ENCODE peak calls at places on chromosomes 12 and 14, in five cellular contexts. B is pancreas, V is Peyer's patch, W is endodermal cell, T is right lobe of liver. O is an unnamed sample.

GRCh38 chr12:47079894-47080724 is at the start of gene AMIGO2:
- DNase-seq in B (peak; percentile 37), V (peak; percentile 62), W (peak; percentile 88), T (peak; percentile 63), O (no peak)

GRCh38 chr12:38713294-38713693 is 192.1 kb downstream of the CPNE8 start:
- DNase-seq in B (no peak), V (no peak), W (no peak), T (no peak), O (no peak)

GRCh38 chr12:29547151-29547561 is 49.7 kb upstream of the OVCH1 start:
- DNase-seq in B (no peak), V (no peak), W (no peak), T (no peak), O (no peak)

GRCh38 chr12:55745361-55746146 is 2.6 kb downstream of the GDF11 start:
- DNase-seq in B (no peak), V (no peak), W (peak; percentile 93), T (no peak), O (no peak)

GRCh38 chr12:57460457-57461325 is 1.1 kb downstream of the GLI1 start:
- DNase-seq in B (no peak), V (no peak), W (peak; percentile 95), T (peak; percentile 44), O (no peak)

GRCh38 chr12:132472386-132472785 is 17.6 kb upstream of the FBRSL1 start:
- DNase-seq in B (no peak), V (no peak), W (no peak), T (peak; percentile 15), O (no peak)

GRCh38 chr12:124694846-124695497 is 127.6 kb upstream of the NCOR2 start:
- DNase-seq in B (no peak), V (no peak), W (no peak), T (no peak), O (no peak)

GRCh38 chr14:22131749-22132476 is 457.1 kb downstream of the DAD1 start:
- DNase-seq in B (no peak), V (no peak), W (peak; percentile 81), T (no peak), O (no peak)

GRCh38 chr14:58796636-58797429 is 159.1 kb downstream of the DACT1 start:
- DNase-seq in B (no peak), V (no peak), W (peak; percentile 68), T (no peak), O (peak; percentile 43)

GRCh38 chr12:116943419-116944372 is 32.9 kb downstream of the FBXW8 start:
- DNase-seq in B (no peak), V (no peak), W (no peak), T (no peak), O (no peak)

GRCh38 chr14:36513451-36514277 is 6.4 kb downstream of the NKX2-1 start:
- DNase-seq in B (no peak), V (no peak), W (peak; percentile 85), T (no peak), O (no peak)

GRCh38 chr14:63656194-63656593 is 14.5 kb upstream of the WDR89 start:
- DNase-seq in B (no peak), V (no peak), W (no peak), T (no peak), O (no peak)

GRCh38 chr14:63922696-63923421 is 70.1 kb downstream of the SYNE2 start:
- DNase-seq in B (peak; percentile 6), V (no peak), W (no peak), T (no peak), O (no peak)

GRCh38 chr12:94404854-94405253 is 54.8 kb downstream of the CEP83 start:
- DNase-seq in B (no peak), V (no peak), W (no peak), T (no peak), O (no peak)

GRCh38 chr14:98819867-98820206 is 452.2 kb downstream of the BCL11B start:
- DNase-seq in B (no peak), V (no peak), W (no peak), T (no peak), O (no peak)

GRCh38 chr14:34699873-34700621 is 14.3 kb downstream of the CFL2 start:
- DNase-seq in B (no peak), V (no peak), W (no peak), T (no peak), O (no peak)

GRCh38 chr12:63206908-63207307 is 55.9 kb upstream of the AVPR1A start:
- DNase-seq in B (peak; percentile 8), V (no peak), W (no peak), T (peak; percentile 34), O (no peak)

GRCh38 chr14:105854600-105855245 is 328.3 kb downstream of the TMEM121 start:
- DNase-seq in B (no peak), V (no peak), W (peak; percentile 24), T (no peak), O (no peak)

GRCh38 chr12:108307006-108307405 is 32.1 kb downstream of the CMKLR1 start:
- DNase-seq in B (no peak), V (no peak), W (no peak), T (no peak), O (no peak)

GRCh38 chr12:6219980-6220379 is 19.8 kb downstream of the CD9 start:
- DNase-seq in B (no peak), V (no peak), W (no peak), T (no peak), O (no peak)

GRCh38 chr12:107967170-107967569 is 161.9 kb upstream of the WSCD2 start:
- DNase-seq in B (no peak), V (no peak), W (no peak), T (no peak), O (no peak)

GRCh38 chr14:83071888-83072501 is 1538.3 kb upstream of the SEL1L start:
- DNase-seq in B (no peak), V (no peak), W (no peak), T (no peak), O (no peak)

DNA sequence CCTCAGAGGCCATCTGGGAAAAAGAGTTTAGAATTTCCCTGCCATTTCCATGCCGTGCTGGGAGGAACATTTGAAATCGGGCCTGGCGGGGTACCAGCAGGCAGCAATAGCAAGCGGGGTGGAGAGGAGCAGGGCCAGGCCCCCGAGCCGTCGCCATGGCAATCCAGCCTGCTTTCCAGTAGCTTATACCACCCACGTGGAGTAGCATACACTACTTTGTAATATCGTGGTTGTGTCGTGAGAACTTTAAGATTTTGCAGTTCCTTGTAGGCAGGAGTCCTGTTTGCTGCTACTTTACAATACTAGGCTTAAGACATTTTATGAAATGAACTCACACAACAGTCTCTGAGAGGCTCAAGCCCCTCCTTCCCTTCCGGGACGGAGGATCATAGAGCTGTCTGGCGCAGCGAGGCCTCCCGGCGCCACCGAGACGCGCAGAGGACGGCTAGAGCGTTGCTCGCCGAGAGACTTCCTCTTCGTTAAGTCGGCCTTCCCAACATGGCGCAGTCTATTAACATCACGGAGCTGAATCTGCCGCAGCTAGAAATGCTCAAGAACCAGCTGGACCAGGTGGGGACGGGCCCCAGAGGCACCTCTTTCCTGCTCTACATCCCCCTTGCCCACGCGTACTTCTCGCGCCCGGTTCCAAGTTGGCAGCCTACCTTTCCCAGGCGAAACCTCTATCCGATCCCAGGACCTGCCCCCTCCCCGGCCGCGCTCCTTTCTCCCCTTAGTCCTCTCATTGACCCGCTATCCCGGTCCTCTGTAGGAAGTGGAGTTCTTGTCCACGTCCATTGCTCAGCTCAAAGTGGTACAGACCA is at the start of gene PFDN5:
- DNase-seq in B (peak; percentile 86), V (peak; percentile 87), W (peak; percentile 98), T (peak; percentile 90), O (peak; percentile 77)
- TF ChIP-seq CTCF in B (peak; percentile 13), V (peak; percentile 10), W (no peak), T (no peak), O (no peak)

GRCh38 chr12:106131671-106132070 is 7.1 kb downstream of the NUAK1 start:
- DNase-seq in B (no peak), V (no peak), W (peak; percentile 75), T (no peak), O (no peak)

GRCh38 chr12:106134294-106134949 is 4.3 kb downstream of the NUAK1 start:
- DNase-seq in B (no peak), V (no peak), W (peak; percentile 70), T (no peak), O (no peak)

GRCh38 chr12:106132175-106133135 is 6.3 kb downstream of the NUAK1 start:
- DNase-seq in B (no peak), V (no peak), W (peak; percentile 82), T (no peak), O (no peak)

GRCh38 chr12:106135075-106135474 is 3.7 kb downstream of the NUAK1 start:
- DNase-seq in B (no peak), V (no peak), W (peak; percentile 66), T (no peak), O (no peak)

DNA sequence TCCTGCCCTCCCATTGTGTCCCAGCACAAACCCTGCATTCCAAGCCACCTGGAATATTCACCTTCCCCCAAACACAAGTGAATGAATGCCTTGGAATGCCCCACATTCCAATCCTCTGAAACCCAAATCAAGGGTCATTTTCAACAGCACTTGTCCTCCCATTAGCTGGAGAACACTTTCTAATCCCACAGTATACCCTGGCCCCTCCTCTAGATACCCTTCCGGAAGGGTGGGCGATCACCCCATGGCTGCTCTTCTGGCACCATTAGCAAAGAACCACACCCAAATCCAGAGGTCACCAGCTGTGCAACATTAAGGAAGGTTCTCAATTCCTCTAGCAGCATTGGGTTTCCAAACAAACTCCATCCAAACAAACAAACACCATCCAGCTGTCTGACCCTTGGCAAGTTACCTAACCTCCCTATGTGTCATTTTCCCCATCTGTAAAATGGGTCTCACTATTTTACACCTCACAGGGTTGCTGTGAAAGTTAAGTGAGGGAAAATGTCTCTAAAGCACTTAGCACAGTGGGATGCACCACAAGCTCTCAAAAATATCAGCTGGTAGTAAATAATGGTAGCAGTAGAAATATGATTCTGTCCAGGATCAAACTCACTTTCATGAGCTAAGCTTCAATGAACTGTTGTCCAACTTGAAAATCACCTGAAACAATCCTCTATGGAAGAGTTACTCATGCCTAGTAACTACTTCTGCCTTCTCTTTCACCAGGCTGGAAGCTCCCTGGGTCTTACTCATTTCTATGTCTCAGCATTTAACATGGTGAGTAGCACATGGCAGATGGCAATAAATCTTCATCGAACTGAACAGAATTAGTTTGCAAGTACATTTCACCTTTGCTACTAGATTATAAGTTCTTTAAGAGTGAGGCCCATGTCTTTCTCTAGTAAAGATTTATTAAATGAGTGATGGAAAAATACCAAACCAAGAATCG is 5.3 kb downstream of the NUAK1 start:
- DNase-seq in B (no peak), V (no peak), W (peak; percentile 91), T (no peak), O (no peak)
- H3K4me3 ChIP-seq in B (no peak overlapping the region), V (no peak overlapping the region), W (peak overlapping the region; percentile 98), T (no peak overlapping the region), O (no peak overlapping the region)

DNA sequence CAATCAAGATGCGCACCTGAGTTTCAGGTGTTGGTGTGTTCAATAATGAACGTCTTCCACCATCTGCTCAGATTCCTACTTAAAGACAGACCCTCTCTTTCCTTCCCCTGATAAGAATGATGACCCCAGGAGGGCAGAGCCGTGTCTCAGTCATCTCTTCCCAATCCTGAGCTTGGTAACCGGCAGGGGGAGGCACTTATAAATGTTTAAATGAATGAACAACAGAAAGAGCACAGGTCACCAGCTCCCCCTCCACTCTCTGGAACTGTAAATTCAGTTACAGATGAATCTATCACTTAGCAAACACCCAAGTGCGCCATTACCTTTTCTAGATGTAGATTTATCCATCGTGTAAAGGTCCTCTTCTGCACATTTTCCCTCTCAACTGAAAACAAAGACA is 72.4 kb upstream of the DICER1 start:
- DNase-seq in B (no peak), V (no peak), W (no peak), T (no peak), O (no peak)
- TF ChIP-seq CTCF in B (no peak), V (no peak), W (no peak), T (no peak), O (no peak)

DNA sequence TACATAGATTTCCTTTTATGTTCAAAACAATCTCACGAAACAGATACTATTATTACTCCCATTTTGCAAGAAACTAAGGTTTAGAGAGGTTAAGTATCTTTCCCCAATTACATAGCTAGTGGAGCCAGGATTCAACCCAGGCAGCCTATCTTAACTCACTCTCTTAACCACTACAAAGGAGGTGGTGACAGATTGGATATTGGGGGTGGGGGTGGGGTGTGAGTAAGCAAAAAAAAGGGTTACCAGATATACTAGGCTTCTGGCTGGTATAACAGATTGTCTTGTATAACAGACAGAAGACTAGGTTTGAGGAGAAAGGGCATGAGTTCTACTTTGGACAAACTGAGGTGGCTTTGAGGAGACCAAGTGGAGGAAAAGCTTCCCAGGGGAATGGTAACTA is 2.1 kb downstream of the GMFB start:
- DNase-seq in B (no peak), V (no peak), W (no peak), T (no peak), O (no peak)
- H3K4me3 ChIP-seq in B (no peak overlapping the region), V (no peak overlapping the region), W (peak overlapping the region; percentile 74), T (no peak overlapping the region), O (no peak overlapping the region)

O was measured in GM12864.